ENCODE peak calls at places on chromosomes 6 and 20, in eight cellular contexts. G is ovary, S is lower leg skin, I is right lobe of liver, E is fibroblast of villous mesenchyme, M is neuronal stem cell, L is brain microvascular endothelial cell, P is IMR-90. C is an unnamed sample.

GRCh38 chr6:91822581-91822980 is 1235.7 kb upstream of the MAP3K7 start:
- DNase-seq in L (no peak), G (no peak), P (no peak), S (no peak), M (no peak), I (no peak), E (no peak), C (no peak)

GRCh38 chr20:21424846-21425245 is 27.5 kb upstream of the NKX2-4 start:
- DNase-seq in G (no peak), L (no peak), S (no peak), M (no peak), I (no peak), P (no peak), E (no peak), C (no peak)

GRCh38 chr6:108557494-108558371 is 3.0 kb upstream of the FOXO3 start:
- DNase-seq in M (peak; percentile 64), I (peak; percentile 78), G (peak; percentile 89), S (peak; percentile 94), P (peak; percentile 62), E (peak; percentile 68), L (peak; percentile 27), C (peak; percentile 60)

GRCh38 chr20:40860487-40860902 is 168.1 kb upstream of the TOP1 start:
- DNase-seq in L (peak; percentile 71), P (peak; percentile 70), E (peak; percentile 64), S (no peak), I (no peak), M (no peak), G (no peak), C (no peak)

GRCh38 chr20:45833883-45834796 is 541 bp downstream of the SNX21 start:
- DNase-seq in P (peak; percentile 49), S (peak; percentile 96), M (peak; percentile 77), I (peak; percentile 70), E (peak; percentile 73), G (peak; percentile 89), L (no peak), C (peak; percentile 87)

GRCh38 chr6:158666637-158667359 is 16.9 kb downstream of the SYTL3 start:
- DNase-seq in M (no peak), L (no peak), S (no peak), E (peak; percentile 96), I (no peak), G (no peak), P (peak; percentile 71), C (no peak)

GRCh38 chr20:1212607-1213396 is 9.5 kb downstream of the C20orf202 start:
- DNase-seq in L (peak; percentile 68), M (peak; percentile 64), E (peak; percentile 77), I (peak; percentile 72), S (peak; percentile 93), P (peak; percentile 72), G (peak; percentile 63), C (peak; percentile 80)

GRCh38 chr20:7383218-7383617 is 557.0 kb downstream of the HAO1 start:
- DNase-seq in P (no peak), M (no peak), G (no peak), S (no peak), E (no peak), L (no peak), I (no peak), C (no peak)

GRCh38 chr6:90545450-90545849 is 41.4 kb downstream of the MAP3K7 start:
- DNase-seq in L (no peak), M (no peak), I (no peak), S (no peak), E (no peak), G (no peak), P (peak; percentile 31), C (no peak)

GRCh38 chr6:3347826-3348225 is 89.1 kb downstream of the PSMG4 start:
- DNase-seq in S (no peak), P (no peak), L (no peak), E (no peak), I (no peak), G (no peak), M (no peak), C (no peak)

GRCh38 chr6:3350252-3350826 is 91.6 kb downstream of the PSMG4 start:
- DNase-seq in L (no peak), S (no peak), I (no peak), P (no peak), M (no peak), E (no peak), G (no peak), C (peak; percentile 42)

GRCh38 chr6:3351105-3351676 is 92.4 kb downstream of the PSMG4 start:
- DNase-seq in P (no peak), L (no peak), S (no peak), G (no peak), E (no peak), I (no peak), M (peak; percentile 80), C (peak; percentile 61)

GRCh38 chr6:3348821-3349220 is 90.1 kb downstream of the PSMG4 start:
- DNase-seq in S (no peak), M (no peak), P (no peak), E (no peak), L (no peak), I (no peak), G (no peak), C (peak; percentile 73)

GRCh38 chr6:3349388-3350251 is 90.9 kb downstream of the PSMG4 start:
- DNase-seq in L (no peak), G (no peak), I (no peak), M (no peak), P (no peak), S (no peak), E (no peak), C (no peak)
- H3K4me3 ChIP-seq in L (no peak overlapping the region), G (no peak overlapping the region), I (no peak overlapping the region), M (no peak overlapping the region), P (no peak overlapping the region), S (no peak overlapping the region), E (no peak overlapping the region), C (no peak overlapping the region)

GRCh38 chr6:167856474-167856873 is 29.8 kb downstream of the AFDN start:
- DNase-seq in I (no peak), G (no peak), E (no peak), P (no peak), M (no peak), S (no peak), L (no peak), C (no peak)

GRCh38 chr6:167858086-167858591 is 31.4 kb downstream of the AFDN start:
- DNase-seq in S (no peak), L (peak; percentile 33), G (no peak), P (peak; percentile 51), M (no peak), I (no peak), E (peak; percentile 80), C (no peak)

GRCh38 chr6:167858842-167859520 is 32.3 kb downstream of the AFDN start:
- DNase-seq in G (no peak), M (no peak), P (no peak), E (peak; percentile 29), L (no peak), S (no peak), I (no peak), C (no peak)

GRCh38 chr6:167856999-167857660 is 30.4 kb downstream of the AFDN start:
- DNase-seq in P (peak; percentile 71), E (peak; percentile 94), G (no peak), S (no peak), I (no peak), M (no peak), L (peak; percentile 65), C (no peak)

DNA sequence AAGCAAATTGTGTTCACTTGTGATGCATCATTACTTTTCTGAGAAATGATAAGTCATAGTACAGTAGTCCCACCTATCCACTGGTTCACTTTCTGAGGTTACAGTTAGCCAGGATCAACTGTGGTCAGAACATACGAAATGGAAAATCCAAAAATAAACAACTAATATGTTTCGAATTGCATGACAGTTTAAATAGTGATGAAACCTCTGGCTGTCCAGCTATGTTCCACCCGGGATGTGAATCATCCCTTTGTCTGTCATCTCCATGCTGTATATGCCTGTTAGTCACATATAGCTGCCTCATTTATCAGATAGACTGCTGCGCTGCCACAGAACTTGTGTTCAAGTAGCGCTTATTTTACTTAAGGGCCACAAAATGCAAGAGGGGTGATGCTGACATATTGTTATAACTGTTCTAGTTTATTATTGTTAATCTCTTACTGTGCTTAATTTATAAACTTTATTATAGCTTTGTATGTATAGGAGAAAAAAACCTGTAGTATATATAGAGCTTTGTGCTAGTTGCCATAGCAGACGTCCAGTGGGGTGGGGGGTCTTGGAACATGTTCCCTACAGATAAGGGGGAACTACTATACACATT is 29.2 kb downstream of the AFDN start:
- DNase-seq in M (no peak), E (peak; percentile 97), P (peak; percentile 97), L (peak; percentile 97), G (no peak), S (no peak), I (no peak), C (peak; percentile 62)
- H3K4me3 ChIP-seq in M (no peak overlapping the region), E (no peak overlapping the region), P (no peak overlapping the region), L (no peak overlapping the region), G (no peak overlapping the region), S (no peak overlapping the region), I (no peak overlapping the region), C (no peak overlapping the region)

GRCh38 chr6:41332241-41332640 is 3.2 kb upstream of the NCR2 start:
- DNase-seq in L (no peak), E (no peak), S (no peak), G (no peak), P (no peak), M (no peak), I (no peak), C (no peak)

GRCh38 chr6:41326092-41326491 is 9.3 kb upstream of the NCR2 start:
- DNase-seq in I (no peak), M (no peak), L (no peak), P (no peak), G (no peak), S (no peak), E (no peak), C (no peak)

GRCh38 chr6:41325446-41326066 is 9.9 kb upstream of the NCR2 start:
- DNase-seq in I (no peak), M (no peak), S (no peak), G (no peak), L (no peak), E (no peak), P (no peak), C (no peak)

GRCh38 chr6:41331401-41332150 is 3.8 kb upstream of the NCR2 start:
- DNase-seq in I (no peak), G (no peak), S (no peak), M (no peak), L (no peak), P (no peak), E (no peak), C (no peak)

GRCh38 chr6:41327177-41327576 is 8.2 kb upstream of the NCR2 start:
- DNase-seq in E (no peak), I (no peak), G (no peak), P (no peak), S (no peak), L (no peak), M (no peak), C (no peak)
- H3K4me3 ChIP-seq in E (no peak overlapping the region), I (no peak overlapping the region), G (no peak overlapping the region), P (no peak overlapping the region), S (no peak overlapping the region), L (no peak overlapping the region), M (no peak overlapping the region), C (no peak overlapping the region)

DNA sequence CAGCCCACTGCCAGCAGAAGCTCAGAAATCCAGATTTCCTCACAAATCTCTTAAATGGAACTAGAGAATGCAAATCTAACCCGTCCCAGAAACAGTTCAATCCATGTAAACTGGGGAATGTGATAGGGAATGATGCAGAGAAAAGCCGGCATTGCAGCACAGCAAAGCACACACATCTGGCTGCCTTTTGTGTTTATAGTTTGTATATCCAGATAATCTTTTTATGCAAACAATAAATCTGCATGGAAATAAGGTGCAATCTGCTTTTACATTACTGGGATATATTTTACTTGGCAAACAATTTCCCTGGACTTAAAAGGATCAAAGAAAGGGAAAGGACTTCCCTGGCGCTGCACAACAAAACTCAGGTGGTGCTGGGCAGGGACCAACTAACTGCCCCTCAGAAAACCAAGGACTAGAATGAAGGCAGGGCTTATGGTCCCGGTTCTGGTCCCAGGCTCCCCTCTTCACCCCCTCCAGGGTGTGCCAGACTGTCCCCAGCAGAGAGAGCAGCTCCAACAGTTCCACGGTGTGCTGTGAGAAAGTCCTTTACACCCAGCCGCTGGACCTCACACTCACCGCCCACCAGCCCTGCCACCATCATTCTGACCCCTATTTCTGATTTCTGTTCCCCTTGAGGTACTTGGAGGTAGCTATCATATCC is 2.7 kb downstream of the PXDC1 start:
- DNase-seq in E (peak; percentile 88), G (no peak), M (no peak), L (no peak), S (no peak), P (peak; percentile 61), I (no peak), C (no peak)
- H3K4me3 ChIP-seq in E (peak overlapping the region; percentile 87), G (no peak overlapping the region), M (peak overlapping the region; percentile 96), L (peak overlapping the region; percentile 85), S (no peak overlapping the region), P (peak overlapping the region; percentile 99), I (peak overlapping the region; percentile 92), C (no peak overlapping the region)